ENCODE peak calls at places on chromosomes 4 and X, in eight cellular contexts. D is HT-29, O is GM13976, B is upper lobe of right lung, I is EL, E is ELF-1, L is SW480, H is retinal pigment epithelial cell. J is an unnamed sample.

GRCh38 chr4:139849219-139849618 is 183.6 kb downstream of the MGST2 start:
- DNase-seq in H (no peak), E (no peak), O (no peak), I (no peak), B (no peak), D (peak), L (no peak), J (no peak)

GRCh38 chrX:24332868-24333267 is 19.0 kb upstream of the SUPT20HL2 start:
- DNase-seq in L (no peak), I (peak), B (no peak), H (no peak), E (no peak), D (no peak), O (no peak), J (no peak)

GRCh38 chrX:8025705-8026104 is 98.5 kb upstream of the PNPLA4 start:
- DNase-seq in B (no peak), E (no peak), D (no peak), H (no peak), O (no peak), I (no peak), L (no peak), J (no peak)

GRCh38 chr4:83132065-83132464 is 17.5 kb upstream of the PLAC8 start:
- DNase-seq in D (no peak), L (no peak), E (no peak), O (no peak), B (no peak), H (no peak), I (no peak), J (no peak)

GRCh38 chrX:13257223-13258051 is 62.4 kb downstream of the ATXN3L start:
- DNase-seq in I (no peak), L (no peak), E (no peak), H (no peak), O (peak), B (no peak), D (no peak), J (no peak)

GRCh38 chrX:6382284-6382683 is 152.6 kb downstream of the VCX3A start:
- DNase-seq in E (no peak), D (no peak), O (no peak), I (no peak), H (no peak), B (no peak), L (no peak), J (no peak)

GRCh38 chrX:73855546-73855945 is 292.5 kb downstream of the CHIC1 start:
- DNase-seq in H (peak), B (no peak), O (peak), L (peak), I (peak), D (peak), E (peak), J (peak)

GRCh38 chr4:11743236-11743635 is 314.5 kb upstream of the HS3ST1 start:
- DNase-seq in B (no peak), I (no peak), D (no peak), O (no peak), H (no peak), L (no peak), E (no peak), J (no peak)

J was measured in DMS 273 treated with DMSO at 0.1 percent for 48 hours.